ENCODE peak calls at places on chromosomes 2 and 18, in seven cellular contexts. O is fibroblast of mammary gland; R is WTC11; C is right atrium auricular region; H is K562; U is brain microvascular endothelial cell; D is CD4-positive, alpha-beta T cell. B is an unnamed sample.
A peak's percentile ranks its signal among the peaks of the same experiment; 100 is the strongest.

GRCh38 chr2:66840321-66841014 is 405.5 kb downstream of the MEIS1 start:
- DNase-seq in R (no peak), H (no peak), U (no peak), O (peak; percentile 89), D (no peak), C (no peak), B (no peak)

GRCh38 chr2:167134381-167135072 is 246.2 kb downstream of the XIRP2 start:
- DNase-seq in U (peak; percentile 88), O (peak; percentile 91), C (no peak), R (no peak), H (no peak), D (no peak), B (no peak)

GRCh38 chr2:197161738-197162137 is 148.8 kb downstream of the ANKRD44 start:
- DNase-seq in D (no peak), U (no peak), R (no peak), H (no peak), C (no peak), O (no peak), B (no peak)

GRCh38 chr2:148582679-148583511 is 61.7 kb upstream of the EPC2 start:
- DNase-seq in U (no peak), C (no peak), D (no peak), O (no peak), H (no peak), R (no peak), B (no peak)

GRCh38 chr2:69253033-69253535 is 133.9 kb downstream of the GFPT1 start:
- DNase-seq in H (no peak), U (no peak), C (no peak), O (peak; percentile 49), D (no peak), R (no peak), B (no peak)

GRCh38 chr2:140975237-140975636 is 1155.6 kb downstream of the LRP1B start:
- DNase-seq in O (peak; percentile 63), D (no peak), R (no peak), U (no peak), H (no peak), C (no peak), B (no peak)

GRCh38 chr2:109247812-109248211 is 118.8 kb downstream of the SH3RF3 start:
- DNase-seq in C (no peak), D (no peak), U (no peak), H (no peak), R (no peak), O (peak; percentile 61), B (no peak)

GRCh38 chr2:120729410-120730052 is 6.1 kb upstream of the GLI2 start:
- DNase-seq in O (peak; percentile 91), H (peak; percentile 16), U (peak; percentile 73), C (no peak), D (no peak), R (no peak), B (no peak)

GRCh38 chr2:39665811-39666488 is at the start of gene TMEM178A:
- DNase-seq in D (no peak), R (peak; percentile 55), C (no peak), U (no peak), H (no peak), O (no peak), B (no peak)

GRCh38 chr2:71460595-71461303 is 7.4 kb downstream of the DYSF start:
- DNase-seq in D (no peak), R (no peak), C (peak; percentile 59), U (no peak), O (peak; percentile 20), H (peak; percentile 12), B (no peak)
- TF ChIP-seq CTCF in D (no peak), R (peak; percentile 70), C (peak; percentile 65), U (peak; percentile 75), O (peak; percentile 51), H (peak; percentile 61), B (peak; percentile 38)

GRCh38 chr18:66495844-66496243 is 108.0 kb downstream of the CDH19 start:
- DNase-seq in H (peak; percentile 8), O (peak; percentile 6), C (no peak), U (peak; percentile 2), D (no peak), R (peak; percentile 83), B (peak; percentile 10)
- TF ChIP-seq CTCF in H (no peak), O (no peak), C (no peak), U (peak; percentile 75), D (no peak), R (peak; percentile 40), B (peak; percentile 46)

DNA sequence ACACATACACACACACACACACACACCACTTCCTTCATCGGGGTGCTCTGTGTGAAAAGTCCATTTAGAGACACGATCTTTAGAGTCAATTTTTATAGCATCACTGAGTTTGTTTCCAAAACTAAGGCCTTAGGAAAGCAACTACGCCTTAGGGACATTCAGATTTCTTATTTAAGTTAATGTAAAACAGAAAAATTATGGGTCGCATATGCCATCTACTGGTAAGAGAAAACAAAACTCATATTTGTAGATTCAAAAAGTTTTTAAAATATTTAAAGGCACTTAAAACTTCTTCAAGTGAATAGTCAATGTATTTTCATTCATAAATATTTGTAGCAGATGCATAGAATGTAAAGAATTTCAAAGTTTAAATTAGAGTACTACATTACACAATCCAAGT is 166.2 kb downstream of the ATAD2B start:
- DNase-seq in D (no peak), R (no peak), C (no peak), H (no peak), U (no peak), O (peak; percentile 71), B (no peak)
- TF ChIP-seq CTCF in D (no peak), R (no peak), C (no peak), H (peak; percentile 41), U (no peak), O (peak; percentile 27), B (peak; percentile 24)

GRCh38 chr2:27217173-27218121 is at the start of gene CAD:
- DNase-seq in H (peak; percentile 94), O (peak; percentile 78), D (peak; percentile 78), R (peak; percentile 90), C (peak; percentile 78), U (peak; percentile 77), B (peak; percentile 92)
- TF ChIP-seq CTCF in H (peak; percentile 43), O (no peak), D (no peak), R (no peak), C (no peak), U (peak; percentile 7), B (peak; percentile 39)